ENCODE peak calls at places on chromosomes 5 and 9, in four cellular contexts. U is WERI-Rb-1; Q is natural killer cell; G is CD8-positive, alpha-beta T cell. E is an unnamed sample.
A peak's percentile ranks its signal among the peaks of the same experiment; 100 is the strongest.

GRCh38 chr9:128160603-128160987 is 530 bp downstream of the BBLN start:
- DNase-seq in U (peak; percentile 54), Q (peak; percentile 26), G (peak; percentile 15), E (no peak)

GRCh38 chr5:33892419-33893151 is 795 bp upstream of the ADAMTS12 start:
- DNase-seq in U (no peak), Q (no peak), G (no peak), E (no peak)

GRCh38 chr9:5430912-5431311 is 6.8 kb downstream of the PLGRKT start:
- DNase-seq in U (no peak), Q (no peak), G (no peak), E (no peak)

GRCh38 chr5:10307206-10308148 is at the start of gene CMBL:
- DNase-seq in U (no peak), Q (peak; percentile 21), G (peak; percentile 2), E (peak; percentile 63)

GRCh38 chr9:113042884-113043657 is 13.5 kb downstream of the ZFP37 start:
- DNase-seq in U (no peak), Q (no peak), G (no peak), E (no peak)

GRCh38 chr5:862367-863243 is 11.8 kb upstream of the ZDHHC11 start:
- DNase-seq in U (no peak), Q (no peak), G (no peak), E (no peak)

GRCh38 chr9:109477269-109478203 is 20.6 kb downstream of the PTPN3 start:
- DNase-seq in U (no peak), Q (no peak), G (no peak), E (no peak)

GRCh38 chr9:137350696-137351584 is 48.9 kb upstream of the NRARP start:
- DNase-seq in U (no peak), Q (no peak), G (no peak), E (no peak)

GRCh38 chr5:465591-466403 is 22.8 kb downstream of the EXOC3 start:
- DNase-seq in U (peak; percentile 7), Q (no peak), G (no peak), E (no peak)

GRCh38 chr9:91426123-91426745 is 2.6 kb upstream of the NFIL3 start:
- DNase-seq in U (no peak), Q (no peak), G (no peak), E (no peak)

GRCh38 chr5:111135406-111135805 is 43.3 kb downstream of the WDR36 start:
- DNase-seq in U (no peak), Q (no peak), G (no peak), E (no peak)

GRCh38 chr5:173973614-173973969 is 15.4 kb upstream of the C5orf47 start:
- DNase-seq in U (no peak), Q (no peak), G (no peak), E (no peak)

GRCh38 chr9:71472400-71472799 is 295.9 kb downstream of the CEMIP2 start:
- DNase-seq in U (no peak), Q (no peak), G (no peak), E (no peak)

GRCh38 chr5:33275391-33275790 is 165.4 kb upstream of the TARS1 start:
- DNase-seq in U (no peak), Q (no peak), G (no peak), E (no peak)

GRCh38 chr9:94538908-94539307 is 16.0 kb upstream of the PCAT7 start:
- DNase-seq in U (no peak), Q (no peak), G (no peak), E (no peak)

GRCh38 chr9:108468364-108468763 is 387.4 kb downstream of the ACTL7B start:
- DNase-seq in U (peak; percentile 75), Q (no peak), G (no peak), E (no peak)

GRCh38 chr9:73199448-73199847 is 47.8 kb downstream of the ANXA1 start:
- DNase-seq in U (no peak), Q (no peak), G (no peak), E (no peak)

GRCh38 chr5:1950708-1951103 is 68.0 kb upstream of the IRX4 start:
- DNase-seq in U (no peak), Q (no peak), G (no peak), E (no peak)

GRCh38 chr5:79257314-79257713 is 21.4 kb downstream of the JMY start:
- DNase-seq in U (no peak), Q (no peak), G (no peak), E (no peak)

GRCh38 chr9:36827593-36827992 is 206.5 kb downstream of the PAX5 start:
- DNase-seq in U (no peak), Q (no peak), G (no peak), E (no peak)

GRCh38 chr5:78953092-78953800 is 31.9 kb downstream of the ARSB start:
- DNase-seq in U (no peak), Q (no peak), G (no peak), E (no peak)

GRCh38 chr9:69513291-69513690 is 158.9 kb downstream of the APBA1 start:
- DNase-seq in U (no peak), Q (no peak), G (no peak), E (no peak)

GRCh38 chr5:176740702-176741565 is 69.4 kb upstream of the UNC5A start:
- DNase-seq in U (no peak), Q (peak; percentile 9), G (no peak), E (no peak)

GRCh38 chr9:36063804-36064447 is 27.2 kb downstream of the RECK start:
- DNase-seq in U (no peak), Q (no peak), G (no peak), E (no peak)

GRCh38 chr9:96087669-96088299 is 212.3 kb downstream of the ERCC6L2 start:
- DNase-seq in U (no peak), Q (no peak), G (no peak), E (no peak)

GRCh38 chr5:172178301-172179031 is 9.6 kb downstream of the STK10 start:
- DNase-seq in U (no peak), Q (peak; percentile 56), G (no peak), E (no peak)

GRCh38 chr5:55509768-55510522 is 24.8 kb downstream of the PLPP1 start:
- DNase-seq in U (no peak), Q (no peak), G (no peak), E (no peak)

GRCh38 chr5:34771076-34771475 is 67.9 kb upstream of the TTC23L start:
- DNase-seq in U (no peak), Q (no peak), G (no peak), E (no peak)

DNA sequence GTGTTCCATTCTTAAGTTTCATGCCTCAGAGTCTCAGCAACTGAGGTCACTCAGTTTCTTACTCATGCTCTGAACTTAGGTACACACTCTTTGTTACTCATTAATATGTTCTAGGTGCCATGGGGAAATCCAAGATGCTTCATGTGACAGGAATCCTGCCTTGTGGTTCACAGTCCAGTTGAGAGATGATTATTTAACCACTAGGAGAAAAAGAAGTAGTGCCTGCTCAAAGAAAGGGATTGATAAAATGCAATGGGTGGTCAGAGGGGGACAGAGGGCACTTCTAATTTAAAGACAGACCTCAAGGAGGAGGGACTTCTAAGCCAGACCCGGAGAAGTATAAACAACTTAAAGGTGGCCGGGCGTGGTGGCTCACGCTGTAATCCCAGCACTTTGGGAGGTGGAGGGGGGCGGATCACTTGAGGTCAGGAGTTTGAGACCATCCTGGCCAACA is 69.0 kb downstream of the UGCG start:
- DNase-seq in U (no peak), Q (no peak), G (no peak), E (no peak)
- TF ChIP-seq CTCF in U (no peak), Q (no peak), G (no peak), E (no peak)

GRCh38 chr5:38673671-38674071 is 117.2 kb upstream of the LIFR start:
- DNase-seq in U (peak; percentile 44), Q (no peak), G (no peak), E (no peak)

GRCh38 chr5:38677611-38678010 is 121.2 kb upstream of the LIFR start:
- DNase-seq in U (no peak), Q (no peak), G (no peak), E (no peak)

GRCh38 chr5:38672059-38672791 is 115.8 kb upstream of the LIFR start:
- DNase-seq in U (no peak), Q (no peak), G (no peak), E (no peak)

GRCh38 chr5:38678079-38678478 is 121.6 kb upstream of the LIFR start:
- DNase-seq in U (no peak), Q (no peak), G (no peak), E (no peak)

DNA sequence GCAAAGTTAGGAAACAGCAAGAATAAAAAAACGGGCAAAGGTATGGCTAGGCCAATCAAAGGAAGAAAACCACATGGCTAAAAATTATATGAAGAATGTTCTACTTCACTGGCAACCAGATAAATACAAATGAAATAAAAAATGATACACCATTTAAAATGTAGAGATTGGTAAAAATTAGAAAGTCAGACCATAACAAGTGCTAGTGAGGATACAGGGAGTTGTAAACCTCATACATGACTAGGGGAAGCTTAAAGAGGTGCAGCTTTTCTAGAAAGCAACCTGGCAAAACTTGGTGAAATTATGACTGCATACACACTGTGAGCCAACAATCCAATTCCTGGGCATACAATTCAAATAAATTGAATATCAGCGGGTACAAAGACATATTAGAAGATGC is 119.0 kb upstream of the LIFR start:
- DNase-seq in U (no peak), Q (no peak), G (no peak), E (no peak)
- TF ChIP-seq CTCF in U (no peak), Q (no peak), G (no peak), E (no peak)

DNA sequence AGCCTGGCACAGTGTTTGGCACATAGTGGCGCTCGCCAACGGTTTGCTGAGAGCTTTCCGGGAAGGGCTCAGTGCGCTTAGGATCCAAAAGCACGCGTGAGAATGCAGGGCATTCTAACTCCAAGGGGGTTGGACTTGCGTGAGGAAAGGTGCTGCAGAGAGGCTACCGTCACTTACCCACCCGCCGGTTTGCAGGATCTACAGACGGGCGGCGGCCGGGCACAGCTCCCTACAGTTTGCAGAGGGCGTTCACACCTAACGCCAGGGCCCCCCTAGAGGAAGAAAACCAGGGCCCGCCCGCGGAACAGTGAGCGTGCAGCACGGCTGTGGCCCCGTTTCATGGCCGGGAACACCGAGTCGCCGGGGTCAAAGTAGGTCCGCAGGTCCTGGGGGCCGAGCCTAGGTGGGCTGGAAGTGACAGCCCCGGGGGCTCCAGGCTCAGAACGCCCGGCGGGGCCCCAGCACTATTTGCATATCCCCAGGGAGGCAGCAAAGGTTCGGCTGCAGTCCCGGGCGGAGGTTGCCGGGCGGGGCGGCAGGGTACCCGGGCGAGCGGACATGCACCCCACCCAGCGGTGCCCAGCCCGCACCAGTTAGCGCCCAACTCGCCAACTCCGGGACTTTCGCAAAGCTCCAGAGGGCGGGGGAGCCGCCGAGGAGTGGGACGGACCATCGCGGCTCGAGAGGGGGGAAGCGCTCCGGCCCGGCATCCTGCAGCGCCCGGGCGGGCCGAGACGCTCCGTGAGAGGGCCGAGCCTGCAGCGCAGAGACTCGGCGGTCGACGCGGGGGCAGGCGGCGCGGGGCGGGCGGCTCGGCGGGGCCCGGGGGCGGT is 498 bp upstream of the GALNT10 start:
- DNase-seq in U (peak; percentile 68), Q (peak; percentile 83), G (peak; percentile 75), E (peak; percentile 84)
- TF ChIP-seq CTCF in U (peak; percentile 36), Q (peak; percentile 41), G (peak; percentile 57), E (peak; percentile 29)

GRCh38 chr9:132768932-132769894 is 98.9 kb downstream of the GTF3C4 start:
- DNase-seq in U (no peak), Q (peak; percentile 39), G (peak; percentile 48), E (no peak)
- TF ChIP-seq CTCF in U (no peak), Q (peak; percentile 52), G (peak; percentile 42), E (peak; percentile 5)

GRCh38 chr5:32038537-32038936 is 135.6 kb downstream of the GOLPH3 start:
- DNase-seq in U (no peak), Q (no peak), G (no peak), E (no peak)
- TF ChIP-seq CTCF in U (peak; percentile 13), Q (no peak), G (no peak), E (no peak)

GRCh38 chr5:97534166-97534565 is 351.1 kb upstream of the RIOK2 start:
- DNase-seq in U (peak; percentile 44), Q (no peak), G (no peak), E (no peak)
- TF ChIP-seq CTCF in U (peak; percentile 68), Q (peak; percentile 42), G (no peak), E (peak; percentile 54)

E was measured in D721Med.